ENCODE peak calls at places on chromosomes 3 and 15, in six cellular contexts. N, H, X, M, C and V are unnamed samples.

GRCh38 chr3:48709051-48709461 is 8.0 kb downstream of the IP6K2 start:
- DNase-seq in N (no peak), H (no peak), X (no peak), M (no peak), C (peak; percentile 96), V (no peak)

GRCh38 chr15:25092661-25093060 is 137.9 kb downstream of the SNRPN start:
- DNase-seq in N (peak; percentile 10), H (no peak), X (no peak), M (peak; percentile 0), C (no peak), V (no peak)

GRCh38 chr3:165191476-165191875 is 4.7 kb downstream of the SLITRK3 start:
- DNase-seq in N (no peak), H (no peak), X (no peak), M (no peak), C (no peak), V (no peak)

GRCh38 chr3:185558395-185558794 is 6.0 kb upstream of the LIPH start:
- DNase-seq in N (no peak), H (no peak), X (no peak), M (peak; percentile 29), C (peak; percentile 86), V (no peak)

GRCh38 chr3:38583688-38584087 is 65.8 kb downstream of the SCN5A start:
- DNase-seq in N (no peak), H (no peak), X (no peak), M (no peak), C (no peak), V (no peak)

GRCh38 chr15:78408961-78409360 is 29.1 kb upstream of the IREB2 start:
- DNase-seq in N (no peak), H (no peak), X (no peak), M (no peak), C (peak; percentile 62), V (no peak)

GRCh38 chr3:48413086-48413485 is 16.8 kb downstream of the PLXNB1 start:
- DNase-seq in N (no peak), H (no peak), X (no peak), M (no peak), C (peak; percentile 34), V (no peak)

GRCh38 chr3:187237741-187238140 is 40.5 kb downstream of the RTP1 start:
- DNase-seq in N (no peak), H (no peak), X (no peak), M (no peak), C (no peak), V (no peak)

GRCh38 chr15:65836665-65837064 is 32.6 kb upstream of the RAB11A start:
- DNase-seq in N (no peak), H (no peak), X (no peak), M (no peak), C (no peak), V (no peak)